ENCODE peak calls at places on chromosomes 12 and 14, in ten cellular contexts. One of them, this sample, is unnamed.

GRCh38 chr14:24430682-24431568 is 1.2 kb downstream of the KHNYN start:
- DNase-seq in Right ventricle myocardium inferior: no peak
- DNase-seq in stimulated activated naive B cell treated with anti-CD40 and anti-IgM and Interleukin-4, amounts not matched to agents 10 μg/mL and 1 μg/mL and 100 μg/mL, for 72 hours: peak; percentile 75
- DNase-seq in AG04450: no peak
- DNase-seq in CD8-positive, alpha-beta memory T cell: peak; percentile 58
- DNase-seq in activated CD4-positive, alpha-beta T cell treated with anti-CD3 and anti-CD28 coated beads for 4 hours: peak; percentile 66
- DNase-seq in ovary: peak; percentile 72
- DNase-seq in stimulated activated CD8-positive, alpha-beta memory T cell treated with anti-CD3 and anti-CD28 coated beads, Interleukin-7, amount 100 ng/mL, for 24 hours: no peak
- DNase-seq in head of caudate nucleus: no peak
- DNase-seq in NCI-H1092 treated with DMSO at 0.1 percent for 48 hours: no peak
- DNase-seq in this sample: no peak

GRCh38 chr14:102777711-102778615 is 714 bp downstream of the TRAF3 start:
- DNase-seq in stimulated activated naive B cell treated with anti-CD40 and anti-IgM and Interleukin-4, amounts not matched to agents 10 μg/mL and 1 μg/mL and 100 μg/mL, for 72 hours: no peak
- DNase-seq in NCI-H1092 treated with DMSO at 0.1 percent for 48 hours: peak; percentile 26
- DNase-seq in stimulated activated CD8-positive, alpha-beta memory T cell treated with anti-CD3 and anti-CD28 coated beads, Interleukin-7, amount 100 ng/mL, for 24 hours: no peak
- DNase-seq in head of caudate nucleus: no peak
- DNase-seq in activated CD4-positive, alpha-beta T cell treated with anti-CD3 and anti-CD28 coated beads for 4 hours: no peak
- DNase-seq in CD8-positive, alpha-beta memory T cell: peak; percentile 12
- DNase-seq in Right ventricle myocardium inferior: no peak
- DNase-seq in ovary: peak; percentile 17
- DNase-seq in AG04450: no peak
- DNase-seq in this sample: no peak

GRCh38 chr14:65286443-65286842 is 126.1 kb upstream of the FUT8 start:
- DNase-seq in head of caudate nucleus: no peak
- DNase-seq in stimulated activated naive B cell treated with anti-CD40 and anti-IgM and Interleukin-4, amounts not matched to agents 10 μg/mL and 1 μg/mL and 100 μg/mL, for 72 hours: no peak
- DNase-seq in ovary: no peak
- DNase-seq in AG04450: no peak
- DNase-seq in CD8-positive, alpha-beta memory T cell: no peak
- DNase-seq in Right ventricle myocardium inferior: no peak
- DNase-seq in NCI-H1092 treated with DMSO at 0.1 percent for 48 hours: no peak
- DNase-seq in activated CD4-positive, alpha-beta T cell treated with anti-CD3 and anti-CD28 coated beads for 4 hours: no peak
- DNase-seq in stimulated activated CD8-positive, alpha-beta memory T cell treated with anti-CD3 and anti-CD28 coated beads, Interleukin-7, amount 100 ng/mL, for 24 hours: no peak
- DNase-seq in this sample: peak; percentile 44

GRCh38 chr12:123890536-123890902 is 82.1 kb downstream of the CCDC92 start:
- DNase-seq in head of caudate nucleus: no peak
- DNase-seq in CD8-positive, alpha-beta memory T cell: no peak
- DNase-seq in stimulated activated CD8-positive, alpha-beta memory T cell treated with anti-CD3 and anti-CD28 coated beads, Interleukin-7, amount 100 ng/mL, for 24 hours: no peak
- DNase-seq in ovary: no peak
- DNase-seq in NCI-H1092 treated with DMSO at 0.1 percent for 48 hours: no peak
- DNase-seq in stimulated activated naive B cell treated with anti-CD40 and anti-IgM and Interleukin-4, amounts not matched to agents 10 μg/mL and 1 μg/mL and 100 μg/mL, for 72 hours: no peak
- DNase-seq in AG04450: no peak
- DNase-seq in activated CD4-positive, alpha-beta T cell treated with anti-CD3 and anti-CD28 coated beads for 4 hours: no peak
- DNase-seq in Right ventricle myocardium inferior: no peak
- DNase-seq in this sample: no peak

GRCh38 chr12:22529281-22530060 is 14.9 kb downstream of the C2CD5 start:
- DNase-seq in NCI-H1092 treated with DMSO at 0.1 percent for 48 hours: no peak
- DNase-seq in stimulated activated naive B cell treated with anti-CD40 and anti-IgM and Interleukin-4, amounts not matched to agents 10 μg/mL and 1 μg/mL and 100 μg/mL, for 72 hours: no peak
- DNase-seq in Right ventricle myocardium inferior: no peak
- DNase-seq in CD8-positive, alpha-beta memory T cell: no peak
- DNase-seq in stimulated activated CD8-positive, alpha-beta memory T cell treated with anti-CD3 and anti-CD28 coated beads, Interleukin-7, amount 100 ng/mL, for 24 hours: no peak
- DNase-seq in ovary: no peak
- DNase-seq in activated CD4-positive, alpha-beta T cell treated with anti-CD3 and anti-CD28 coated beads for 4 hours: no peak
- DNase-seq in head of caudate nucleus: no peak
- DNase-seq in AG04450: no peak
- DNase-seq in this sample: peak; percentile 59

GRCh38 chr14:92568621-92569479 is 55.3 kb downstream of the RIN3 start:
- DNase-seq in Right ventricle myocardium inferior: no peak
- DNase-seq in AG04450: no peak
- DNase-seq in ovary: no peak
- DNase-seq in CD8-positive, alpha-beta memory T cell: peak; percentile 32
- DNase-seq in stimulated activated CD8-positive, alpha-beta memory T cell treated with anti-CD3 and anti-CD28 coated beads, Interleukin-7, amount 100 ng/mL, for 24 hours: no peak
- DNase-seq in NCI-H1092 treated with DMSO at 0.1 percent for 48 hours: no peak
- DNase-seq in stimulated activated naive B cell treated with anti-CD40 and anti-IgM and Interleukin-4, amounts not matched to agents 10 μg/mL and 1 μg/mL and 100 μg/mL, for 72 hours: peak; percentile 47
- DNase-seq in head of caudate nucleus: no peak
- DNase-seq in activated CD4-positive, alpha-beta T cell treated with anti-CD3 and anti-CD28 coated beads for 4 hours: no peak
- DNase-seq in this sample: no peak

GRCh38 chr12:88625316-88625715 is 45.0 kb upstream of the KITLG start:
- DNase-seq in AG04450: no peak
- DNase-seq in activated CD4-positive, alpha-beta T cell treated with anti-CD3 and anti-CD28 coated beads for 4 hours: no peak
- DNase-seq in stimulated activated naive B cell treated with anti-CD40 and anti-IgM and Interleukin-4, amounts not matched to agents 10 μg/mL and 1 μg/mL and 100 μg/mL, for 72 hours: no peak
- DNase-seq in ovary: no peak
- DNase-seq in NCI-H1092 treated with DMSO at 0.1 percent for 48 hours: no peak
- DNase-seq in head of caudate nucleus: no peak
- DNase-seq in Right ventricle myocardium inferior: no peak
- DNase-seq in CD8-positive, alpha-beta memory T cell: no peak
- DNase-seq in stimulated activated CD8-positive, alpha-beta memory T cell treated with anti-CD3 and anti-CD28 coated beads, Interleukin-7, amount 100 ng/mL, for 24 hours: no peak
- DNase-seq in this sample: no peak

GRCh38 chr12:122825773-122826724 is 9.2 kb upstream of the HIP1R start:
- DNase-seq in activated CD4-positive, alpha-beta T cell treated with anti-CD3 and anti-CD28 coated beads for 4 hours: no peak
- DNase-seq in stimulated activated CD8-positive, alpha-beta memory T cell treated with anti-CD3 and anti-CD28 coated beads, Interleukin-7, amount 100 ng/mL, for 24 hours: no peak
- DNase-seq in NCI-H1092 treated with DMSO at 0.1 percent for 48 hours: no peak
- DNase-seq in stimulated activated naive B cell treated with anti-CD40 and anti-IgM and Interleukin-4, amounts not matched to agents 10 μg/mL and 1 μg/mL and 100 μg/mL, for 72 hours: no peak
- DNase-seq in CD8-positive, alpha-beta memory T cell: no peak
- DNase-seq in head of caudate nucleus: no peak
- DNase-seq in Right ventricle myocardium inferior: no peak
- DNase-seq in AG04450: no peak
- DNase-seq in ovary: no peak
- DNase-seq in this sample: no peak

GRCh38 chr14:93150227-93151206 is 34.2 kb downstream of the MOAP1 start:
- DNase-seq in CD8-positive, alpha-beta memory T cell: no peak
- DNase-seq in AG04450: no peak
- DNase-seq in ovary: no peak
- DNase-seq in stimulated activated naive B cell treated with anti-CD40 and anti-IgM and Interleukin-4, amounts not matched to agents 10 μg/mL and 1 μg/mL and 100 μg/mL, for 72 hours: no peak
- DNase-seq in NCI-H1092 treated with DMSO at 0.1 percent for 48 hours: no peak
- DNase-seq in head of caudate nucleus: no peak
- DNase-seq in activated CD4-positive, alpha-beta T cell treated with anti-CD3 and anti-CD28 coated beads for 4 hours: no peak
- DNase-seq in Right ventricle myocardium inferior: no peak
- DNase-seq in stimulated activated CD8-positive, alpha-beta memory T cell treated with anti-CD3 and anti-CD28 coated beads, Interleukin-7, amount 100 ng/mL, for 24 hours: no peak
- DNase-seq in this sample: peak; percentile 63

GRCh38 chr14:50340045-50340444 is 27.9 kb downstream of the DMAC2L start:
- DNase-seq in stimulated activated naive B cell treated with anti-CD40 and anti-IgM and Interleukin-4, amounts not matched to agents 10 μg/mL and 1 μg/mL and 100 μg/mL, for 72 hours: no peak
- DNase-seq in head of caudate nucleus: no peak
- DNase-seq in Right ventricle myocardium inferior: no peak
- DNase-seq in ovary: no peak
- DNase-seq in stimulated activated CD8-positive, alpha-beta memory T cell treated with anti-CD3 and anti-CD28 coated beads, Interleukin-7, amount 100 ng/mL, for 24 hours: no peak
- DNase-seq in AG04450: no peak
- DNase-seq in activated CD4-positive, alpha-beta T cell treated with anti-CD3 and anti-CD28 coated beads for 4 hours: no peak
- DNase-seq in NCI-H1092 treated with DMSO at 0.1 percent for 48 hours: no peak
- DNase-seq in CD8-positive, alpha-beta memory T cell: no peak
- DNase-seq in this sample: no peak

GRCh38 chr14:59067135-59067894 is 121.2 kb upstream of the DAAM1 start:
- DNase-seq in NCI-H1092 treated with DMSO at 0.1 percent for 48 hours: no peak
- DNase-seq in ovary: no peak
- DNase-seq in Right ventricle myocardium inferior: no peak
- DNase-seq in activated CD4-positive, alpha-beta T cell treated with anti-CD3 and anti-CD28 coated beads for 4 hours: no peak
- DNase-seq in CD8-positive, alpha-beta memory T cell: no peak
- DNase-seq in head of caudate nucleus: no peak
- DNase-seq in stimulated activated naive B cell treated with anti-CD40 and anti-IgM and Interleukin-4, amounts not matched to agents 10 μg/mL and 1 μg/mL and 100 μg/mL, for 72 hours: no peak
- DNase-seq in stimulated activated CD8-positive, alpha-beta memory T cell treated with anti-CD3 and anti-CD28 coated beads, Interleukin-7, amount 100 ng/mL, for 24 hours: no peak
- DNase-seq in AG04450: no peak
- DNase-seq in this sample: no peak

GRCh38 chr14:38755036-38755435 is 348.0 kb downstream of the SEC23A start:
- DNase-seq in stimulated activated CD8-positive, alpha-beta memory T cell treated with anti-CD3 and anti-CD28 coated beads, Interleukin-7, amount 100 ng/mL, for 24 hours: no peak
- DNase-seq in NCI-H1092 treated with DMSO at 0.1 percent for 48 hours: no peak
- DNase-seq in Right ventricle myocardium inferior: no peak
- DNase-seq in head of caudate nucleus: no peak
- DNase-seq in AG04450: no peak
- DNase-seq in CD8-positive, alpha-beta memory T cell: no peak
- DNase-seq in ovary: no peak
- DNase-seq in stimulated activated naive B cell treated with anti-CD40 and anti-IgM and Interleukin-4, amounts not matched to agents 10 μg/mL and 1 μg/mL and 100 μg/mL, for 72 hours: no peak
- DNase-seq in activated CD4-positive, alpha-beta T cell treated with anti-CD3 and anti-CD28 coated beads for 4 hours: no peak
- DNase-seq in this sample: no peak

GRCh38 chr14:79144891-79145290 is 974.7 kb downstream of the NRXN3 start:
- DNase-seq in Right ventricle myocardium inferior: no peak
- DNase-seq in NCI-H1092 treated with DMSO at 0.1 percent for 48 hours: no peak
- DNase-seq in AG04450: no peak
- DNase-seq in CD8-positive, alpha-beta memory T cell: no peak
- DNase-seq in ovary: no peak
- DNase-seq in head of caudate nucleus: no peak
- DNase-seq in stimulated activated naive B cell treated with anti-CD40 and anti-IgM and Interleukin-4, amounts not matched to agents 10 μg/mL and 1 μg/mL and 100 μg/mL, for 72 hours: no peak
- DNase-seq in stimulated activated CD8-positive, alpha-beta memory T cell treated with anti-CD3 and anti-CD28 coated beads, Interleukin-7, amount 100 ng/mL, for 24 hours: no peak
- DNase-seq in activated CD4-positive, alpha-beta T cell treated with anti-CD3 and anti-CD28 coated beads for 4 hours: no peak
- DNase-seq in this sample: no peak

GRCh38 chr12:127546721-127547505 is 720.1 kb upstream of the TMEM132C start:
- DNase-seq in ovary: no peak
- DNase-seq in AG04450: no peak
- DNase-seq in stimulated activated naive B cell treated with anti-CD40 and anti-IgM and Interleukin-4, amounts not matched to agents 10 μg/mL and 1 μg/mL and 100 μg/mL, for 72 hours: no peak
- DNase-seq in NCI-H1092 treated with DMSO at 0.1 percent for 48 hours: no peak
- DNase-seq in head of caudate nucleus: no peak
- DNase-seq in CD8-positive, alpha-beta memory T cell: no peak
- DNase-seq in stimulated activated CD8-positive, alpha-beta memory T cell treated with anti-CD3 and anti-CD28 coated beads, Interleukin-7, amount 100 ng/mL, for 24 hours: no peak
- DNase-seq in Right ventricle myocardium inferior: no peak
- DNase-seq in activated CD4-positive, alpha-beta T cell treated with anti-CD3 and anti-CD28 coated beads for 4 hours: no peak
- DNase-seq in this sample: no peak

GRCh38 chr12:10165421-10165820 is 6.5 kb downstream of the OLR1 start:
- DNase-seq in ovary: no peak
- DNase-seq in head of caudate nucleus: no peak
- DNase-seq in stimulated activated naive B cell treated with anti-CD40 and anti-IgM and Interleukin-4, amounts not matched to agents 10 μg/mL and 1 μg/mL and 100 μg/mL, for 72 hours: no peak
- DNase-seq in NCI-H1092 treated with DMSO at 0.1 percent for 48 hours: no peak
- DNase-seq in Right ventricle myocardium inferior: no peak
- DNase-seq in activated CD4-positive, alpha-beta T cell treated with anti-CD3 and anti-CD28 coated beads for 4 hours: no peak
- DNase-seq in CD8-positive, alpha-beta memory T cell: no peak
- DNase-seq in AG04450: no peak
- DNase-seq in stimulated activated CD8-positive, alpha-beta memory T cell treated with anti-CD3 and anti-CD28 coated beads, Interleukin-7, amount 100 ng/mL, for 24 hours: no peak
- DNase-seq in this sample: no peak

GRCh38 chr14:68284834-68285233 is 465.3 kb downstream of the RAD51B start:
- DNase-seq in stimulated activated naive B cell treated with anti-CD40 and anti-IgM and Interleukin-4, amounts not matched to agents 10 μg/mL and 1 μg/mL and 100 μg/mL, for 72 hours: peak; percentile 44
- DNase-seq in head of caudate nucleus: no peak
- DNase-seq in NCI-H1092 treated with DMSO at 0.1 percent for 48 hours: no peak
- DNase-seq in activated CD4-positive, alpha-beta T cell treated with anti-CD3 and anti-CD28 coated beads for 4 hours: no peak
- DNase-seq in AG04450: no peak
- DNase-seq in Right ventricle myocardium inferior: no peak
- DNase-seq in ovary: no peak
- DNase-seq in CD8-positive, alpha-beta memory T cell: no peak
- DNase-seq in stimulated activated CD8-positive, alpha-beta memory T cell treated with anti-CD3 and anti-CD28 coated beads, Interleukin-7, amount 100 ng/mL, for 24 hours: no peak
- DNase-seq in this sample: no peak

GRCh38 chr12:88553941-88554658 is 26.2 kb downstream of the KITLG start:
- DNase-seq in AG04450: no peak
- DNase-seq in stimulated activated naive B cell treated with anti-CD40 and anti-IgM and Interleukin-4, amounts not matched to agents 10 μg/mL and 1 μg/mL and 100 μg/mL, for 72 hours: no peak
- DNase-seq in head of caudate nucleus: no peak
- DNase-seq in activated CD4-positive, alpha-beta T cell treated with anti-CD3 and anti-CD28 coated beads for 4 hours: no peak
- DNase-seq in NCI-H1092 treated with DMSO at 0.1 percent for 48 hours: peak; percentile 86
- DNase-seq in Right ventricle myocardium inferior: no peak
- DNase-seq in stimulated activated CD8-positive, alpha-beta memory T cell treated with anti-CD3 and anti-CD28 coated beads, Interleukin-7, amount 100 ng/mL, for 24 hours: no peak
- DNase-seq in CD8-positive, alpha-beta memory T cell: no peak
- DNase-seq in ovary: no peak
- DNase-seq in this sample: peak; percentile 62

GRCh38 chr12:26721800-26722199 is 111.2 kb downstream of the ITPR2 start:
- DNase-seq in activated CD4-positive, alpha-beta T cell treated with anti-CD3 and anti-CD28 coated beads for 4 hours: no peak
- DNase-seq in NCI-H1092 treated with DMSO at 0.1 percent for 48 hours: no peak
- DNase-seq in head of caudate nucleus: no peak
- DNase-seq in Right ventricle myocardium inferior: no peak
- DNase-seq in stimulated activated naive B cell treated with anti-CD40 and anti-IgM and Interleukin-4, amounts not matched to agents 10 μg/mL and 1 μg/mL and 100 μg/mL, for 72 hours: no peak
- DNase-seq in stimulated activated CD8-positive, alpha-beta memory T cell treated with anti-CD3 and anti-CD28 coated beads, Interleukin-7, amount 100 ng/mL, for 24 hours: no peak
- DNase-seq in CD8-positive, alpha-beta memory T cell: no peak
- DNase-seq in ovary: no peak
- DNase-seq in AG04450: no peak
- DNase-seq in this sample: no peak

GRCh38 chr12:56087220-56087619 is 7.3 kb downstream of the ERBB3 start:
- DNase-seq in stimulated activated CD8-positive, alpha-beta memory T cell treated with anti-CD3 and anti-CD28 coated beads, Interleukin-7, amount 100 ng/mL, for 24 hours: no peak
- DNase-seq in ovary: no peak
- DNase-seq in NCI-H1092 treated with DMSO at 0.1 percent for 48 hours: no peak
- DNase-seq in head of caudate nucleus: no peak
- DNase-seq in activated CD4-positive, alpha-beta T cell treated with anti-CD3 and anti-CD28 coated beads for 4 hours: no peak
- DNase-seq in AG04450: no peak
- DNase-seq in CD8-positive, alpha-beta memory T cell: no peak
- DNase-seq in stimulated activated naive B cell treated with anti-CD40 and anti-IgM and Interleukin-4, amounts not matched to agents 10 μg/mL and 1 μg/mL and 100 μg/mL, for 72 hours: no peak
- DNase-seq in Right ventricle myocardium inferior: peak; percentile 89
- DNase-seq in this sample: no peak

GRCh38 chr12:104598342-104599271 is 141.9 kb downstream of the CHST11 start:
- DNase-seq in AG04450: no peak
- DNase-seq in ovary: no peak
- DNase-seq in stimulated activated CD8-positive, alpha-beta memory T cell treated with anti-CD3 and anti-CD28 coated beads, Interleukin-7, amount 100 ng/mL, for 24 hours: no peak
- DNase-seq in Right ventricle myocardium inferior: no peak
- DNase-seq in stimulated activated naive B cell treated with anti-CD40 and anti-IgM and Interleukin-4, amounts not matched to agents 10 μg/mL and 1 μg/mL and 100 μg/mL, for 72 hours: no peak
- DNase-seq in head of caudate nucleus: no peak
- DNase-seq in activated CD4-positive, alpha-beta T cell treated with anti-CD3 and anti-CD28 coated beads for 4 hours: no peak
- DNase-seq in NCI-H1092 treated with DMSO at 0.1 percent for 48 hours: no peak
- DNase-seq in CD8-positive, alpha-beta memory T cell: no peak
- DNase-seq in this sample: no peak

GRCh38 chr14:71324767-71325272 is 417.6 kb downstream of the PCNX1 start:
- DNase-seq in ovary: no peak
- DNase-seq in stimulated activated CD8-positive, alpha-beta memory T cell treated with anti-CD3 and anti-CD28 coated beads, Interleukin-7, amount 100 ng/mL, for 24 hours: no peak
- DNase-seq in AG04450: no peak
- DNase-seq in Right ventricle myocardium inferior: no peak
- DNase-seq in CD8-positive, alpha-beta memory T cell: peak; percentile 50
- DNase-seq in head of caudate nucleus: no peak
- DNase-seq in activated CD4-positive, alpha-beta T cell treated with anti-CD3 and anti-CD28 coated beads for 4 hours: peak; percentile 22
- DNase-seq in stimulated activated naive B cell treated with anti-CD40 and anti-IgM and Interleukin-4, amounts not matched to agents 10 μg/mL and 1 μg/mL and 100 μg/mL, for 72 hours: peak; percentile 66
- DNase-seq in NCI-H1092 treated with DMSO at 0.1 percent for 48 hours: no peak
- DNase-seq in this sample: no peak

GRCh38 chr14:105074601-105075053 is 9.4 kb upstream of the GPR132 start:
- DNase-seq in stimulated activated naive B cell treated with anti-CD40 and anti-IgM and Interleukin-4, amounts not matched to agents 10 μg/mL and 1 μg/mL and 100 μg/mL, for 72 hours: no peak
- DNase-seq in activated CD4-positive, alpha-beta T cell treated with anti-CD3 and anti-CD28 coated beads for 4 hours: no peak
- DNase-seq in head of caudate nucleus: no peak
- DNase-seq in AG04450: no peak
- DNase-seq in Right ventricle myocardium inferior: no peak
- DNase-seq in NCI-H1092 treated with DMSO at 0.1 percent for 48 hours: no peak
- DNase-seq in stimulated activated CD8-positive, alpha-beta memory T cell treated with anti-CD3 and anti-CD28 coated beads, Interleukin-7, amount 100 ng/mL, for 24 hours: no peak
- DNase-seq in ovary: no peak
- DNase-seq in CD8-positive, alpha-beta memory T cell: no peak
- DNase-seq in this sample: no peak

GRCh38 chr12:111446044-111446581 is 40.4 kb downstream of the SH2B3 start:
- DNase-seq in stimulated activated naive B cell treated with anti-CD40 and anti-IgM and Interleukin-4, amounts not matched to agents 10 μg/mL and 1 μg/mL and 100 μg/mL, for 72 hours: no peak
- DNase-seq in CD8-positive, alpha-beta memory T cell: no peak
- DNase-seq in ovary: peak; percentile 55
- DNase-seq in Right ventricle myocardium inferior: peak; percentile 62
- DNase-seq in stimulated activated CD8-positive, alpha-beta memory T cell treated with anti-CD3 and anti-CD28 coated beads, Interleukin-7, amount 100 ng/mL, for 24 hours: no peak
- DNase-seq in activated CD4-positive, alpha-beta T cell treated with anti-CD3 and anti-CD28 coated beads for 4 hours: no peak
- DNase-seq in NCI-H1092 treated with DMSO at 0.1 percent for 48 hours: peak; percentile 60
- DNase-seq in head of caudate nucleus: no peak
- DNase-seq in AG04450: peak; percentile 30
- DNase-seq in this sample: no peak

GRCh38 chr12:11689591-11690158 is 40.2 kb downstream of the ETV6 start:
- DNase-seq in ovary: no peak
- DNase-seq in Right ventricle myocardium inferior: no peak
- DNase-seq in stimulated activated CD8-positive, alpha-beta memory T cell treated with anti-CD3 and anti-CD28 coated beads, Interleukin-7, amount 100 ng/mL, for 24 hours: no peak
- DNase-seq in activated CD4-positive, alpha-beta T cell treated with anti-CD3 and anti-CD28 coated beads for 4 hours: no peak
- DNase-seq in CD8-positive, alpha-beta memory T cell: no peak
- DNase-seq in stimulated activated naive B cell treated with anti-CD40 and anti-IgM and Interleukin-4, amounts not matched to agents 10 μg/mL and 1 μg/mL and 100 μg/mL, for 72 hours: no peak
- DNase-seq in head of caudate nucleus: no peak
- DNase-seq in AG04450: no peak
- DNase-seq in NCI-H1092 treated with DMSO at 0.1 percent for 48 hours: peak; percentile 28
- DNase-seq in this sample: no peak

This sample was measured in HepG2.